ENCODE peak calls at places on chromosome 22, in five cellular contexts. X is LoVo; Z is astrocyte of the spinal cord; T is endothelial cell; W is stimulated activated CD4-positive, alpha-beta T cell treated with anti-CD3 and anti-CD28 coated beads, Interleukin-2, amount 100 ng/mL, for 48 hours. F is an unnamed sample.

GRCh38 chr22:39556970-39557811 is 13.4 kb upstream of the CACNA1I start:
- DNase-seq in X (no peak), Z (no peak), T (no peak), W (peak; percentile 23), F (peak; percentile 36)

GRCh38 chr22:41057076-41057475 is 35.3 kb upstream of the EP300 start:
- DNase-seq in X (no peak), Z (no peak), T (no peak), W (no peak), F (no peak)

GRCh38 chr22:37343863-37344734 is 61.8 kb downstream of the CYTH4 start:
- DNase-seq in X (no peak), Z (no peak), T (no peak), W (no peak), F (no peak)

GRCh38 chr22:33400891-33401290 is 342.7 kb upstream of the SYN3 start:
- DNase-seq in X (no peak), Z (no peak), T (no peak), W (no peak), F (no peak)

GRCh38 chr22:35930933-35931332 is 97.7 kb downstream of the RBFOX2 start:
- DNase-seq in X (peak; percentile 7), Z (peak; percentile 73), T (peak; percentile 15), W (no peak), F (peak; percentile 78)

GRCh38 chr22:42324991-42325710 is 54.7 kb upstream of the TCF20 start:
- DNase-seq in X (no peak), Z (no peak), T (no peak), W (no peak), F (no peak)

GRCh38 chr22:50282361-50283144 is 12.4 kb upstream of the MAPK11 start:
- DNase-seq in X (peak; percentile 74), Z (peak; percentile 68), T (no peak), W (no peak), F (peak; percentile 74)

GRCh38 chr22:44363980-44364749 is 51.4 kb upstream of the SHISAL1 start:
- DNase-seq in X (no peak), Z (no peak), T (no peak), W (no peak), F (peak; percentile 32)

GRCh38 chr22:50250555-50251471 is at the start of gene HDAC10:
- DNase-seq in X (peak; percentile 72), Z (peak; percentile 78), T (peak; percentile 84), W (peak; percentile 85), F (peak; percentile 94)

GRCh38 chr22:35804421-35804820 is 86.7 kb downstream of the APOL5 start:
- DNase-seq in X (no peak), Z (no peak), T (no peak), W (no peak), F (no peak)

GRCh38 chr22:17423616-17424015 is 54.4 kb downstream of the CECR2 start:
- DNase-seq in X (no peak), Z (no peak), T (no peak), W (no peak), F (no peak)

GRCh38 chr22:50201191-50202129 is 649 bp downstream of the SELENOO start:
- DNase-seq in X (no peak), Z (no peak), T (no peak), W (no peak), F (peak; percentile 68)

GRCh38 chr22:34102633-34103032 is 182.4 kb upstream of the LARGE1 start:
- DNase-seq in X (peak; percentile 7), Z (no peak), T (no peak), W (no peak), F (peak; percentile 1)

GRCh38 chr22:20147286-20147988 is 3.4 kb downstream of the CCDC188 start:
- DNase-seq in X (no peak), Z (no peak), T (no peak), W (no peak), F (no peak)

GRCh38 chr22:37273126-37273845 is 9.0 kb upstream of the CYTH4 start:
- DNase-seq in X (no peak), Z (peak; percentile 68), T (no peak), W (no peak), F (peak; percentile 82)

GRCh38 chr22:22913989-22914388 is 26.4 kb downstream of the IGLL5 start:
- DNase-seq in X (no peak), Z (no peak), T (no peak), W (no peak), F (no peak)

GRCh38 chr22:20247010-20247505 is 21.1 kb downstream of the RTN4R start:
- DNase-seq in X (no peak), Z (no peak), T (peak; percentile 22), W (no peak), F (no peak)

GRCh38 chr22:30575011-30575671 is 676 bp upstream of the GAL3ST1 start:
- DNase-seq in X (no peak), Z (peak; percentile 29), T (no peak), W (no peak), F (peak; percentile 26)

GRCh38 chr22:36343720-36344105 is 44.1 kb downstream of the MYH9 start:
- DNase-seq in X (no peak), Z (no peak), T (no peak), W (no peak), F (no peak)

GRCh38 chr22:17631076-17631565 is 2.6 kb upstream of the ATP6V1E1 start:
- DNase-seq in X (no peak), Z (no peak), T (no peak), W (no peak), F (no peak)

GRCh38 chr22:45164217-45165123 is 745 bp downstream of the NUP50 start:
- DNase-seq in X (no peak), Z (no peak), T (peak; percentile 47), W (peak; percentile 18), F (peak; percentile 52)

GRCh38 chr22:46596819-46597218 is 23.4 kb upstream of the GRAMD4 start:
- DNase-seq in X (peak; percentile 85), Z (no peak), T (no peak), W (no peak), F (no peak)

GRCh38 chr22:48580481-48580970 is 1247.1 kb downstream of the BRD1 start:
- DNase-seq in X (no peak), Z (no peak), T (no peak), W (no peak), F (no peak)

GRCh38 chr22:22953796-22954195 is 66.2 kb downstream of the IGLL5 start:
- DNase-seq in X (no peak), Z (no peak), T (no peak), W (no peak), F (no peak)

GRCh38 chr22:26546282-26546681 is 34.0 kb upstream of the TFIP11 start:
- DNase-seq in X (no peak), Z (no peak), T (no peak), W (no peak), F (no peak)

GRCh38 chr22:37210041-37210803 is 2.1 kb downstream of the SSTR3 start:
- DNase-seq in X (no peak), Z (no peak), T (no peak), W (no peak), F (no peak)

GRCh38 chr22:23889620-23890019 is 4.6 kb upstream of the MIF start:
- DNase-seq in X (no peak), Z (no peak), T (no peak), W (no peak), F (peak; percentile 19)

GRCh38 chr22:47804281-47804680 is 1041.8 kb downstream of the TBC1D22A start:
- DNase-seq in X (no peak), Z (no peak), T (no peak), W (no peak), F (no peak)

GRCh38 chr22:44996648-44997047 is 13.2 kb downstream of the PHF21B start:
- DNase-seq in X (no peak), Z (no peak), T (no peak), W (no peak), F (no peak)

GRCh38 chr22:41919357-41920224 is 4.7 kb upstream of the SHISA8 start:
- DNase-seq in X (no peak), Z (peak; percentile 45), T (peak; percentile 70), W (no peak), F (peak; percentile 62)

GRCh38 chr22:22342697-22343602 is 98.4 kb downstream of the VPREB1 start:
- DNase-seq in X (peak; percentile 74), Z (peak; percentile 10), T (peak; percentile 62), W (peak; percentile 67), F (peak; percentile 26)

F was measured in GM23248.